ENCODE peak calls at places on chromosomes 7 and 10, in seven cellular contexts. V is HCT116; S is effector memory CD4-positive, alpha-beta T cell; Z is CD4-positive, alpha-beta memory T cell; F is lower lobe of right lung; D is mesendoderm; X is Panc1. C is an unnamed sample.

GRCh38 chr7:93566876-93567275 is 7.6 kb downstream of the CALCR start:
- DNase-seq in V (no peak), S (no peak), Z (no peak), F (no peak), D (no peak), X (no peak), C (no peak)

GRCh38 chr10:11170993-11171416 is 153.3 kb downstream of the CELF2 start:
- DNase-seq in V (no peak), S (no peak), Z (peak; percentile 66), F (no peak), D (no peak), X (no peak), C (no peak)

GRCh38 chr10:75662715-75663114 is 231.3 kb downstream of the LRMDA start:
- DNase-seq in V (no peak), S (no peak), Z (no peak), F (no peak), D (no peak), X (no peak), C (no peak)

GRCh38 chr10:119370972-119371703 is 163.8 kb downstream of the GRK5 start:
- DNase-seq in V (no peak), S (no peak), Z (no peak), F (no peak), D (no peak), X (no peak), C (no peak)

GRCh38 chr7:134856692-134857091 is 77.3 kb downstream of the CALD1 start:
- DNase-seq in V (no peak), S (no peak), Z (no peak), F (no peak), D (no peak), X (no peak), C (no peak)

GRCh38 chr7:105719395-105719794 is 138.1 kb upstream of the EFCAB10 start:
- DNase-seq in V (no peak), S (no peak), Z (no peak), F (no peak), D (peak; percentile 44), X (no peak), C (no peak)

GRCh38 chr10:1517684-1518083 is 219.6 kb downstream of the ADARB2 start:
- DNase-seq in V (no peak), S (no peak), Z (no peak), F (no peak), D (no peak), X (no peak), C (no peak)

GRCh38 chr7:2626498-2627117 is 5.2 kb upstream of the TTYH3 start:
- DNase-seq in V (no peak), S (no peak), Z (no peak), F (no peak), D (peak; percentile 38), X (no peak), C (no peak)

GRCh38 chr7:122487131-122487530 is 182.6 kb upstream of the FEZF1 start:
- DNase-seq in V (no peak), S (no peak), Z (no peak), F (no peak), D (no peak), X (no peak), C (no peak)

GRCh38 chr7:121298831-121299239 is 30.0 kb upstream of the WNT16 start:
- DNase-seq in V (peak; percentile 91), S (no peak), Z (no peak), F (no peak), D (no peak), X (no peak), C (no peak)

GRCh38 chr7:131057015-131057518 is 270.6 kb upstream of the MKLN1 start:
- DNase-seq in V (no peak), S (no peak), Z (peak; percentile 58), F (no peak), D (no peak), X (no peak), C (no peak)

GRCh38 chr10:521261-521660 is 168.2 kb downstream of the DIP2C start:
- DNase-seq in V (no peak), S (no peak), Z (no peak), F (no peak), D (no peak), X (no peak), C (no peak)

GRCh38 chr10:75165684-75166622 is 44.6 kb upstream of the VDAC2 start:
- DNase-seq in V (no peak), S (no peak), Z (no peak), F (no peak), D (no peak), X (no peak), C (no peak)

GRCh38 chr10:7792541-7792940 is 4.6 kb downstream of the ATP5F1C start:
- DNase-seq in V (no peak), S (no peak), Z (no peak), F (no peak), D (no peak), X (no peak), C (no peak)

GRCh38 chr10:11539191-11539868 is 72.1 kb downstream of the USP6NL start:
- DNase-seq in V (peak; percentile 46), S (no peak), Z (no peak), F (no peak), D (peak; percentile 23), X (peak; percentile 46), C (no peak)

GRCh38 chr10:117746541-117747195 is 204.1 kb downstream of the EMX2 start:
- DNase-seq in V (no peak), S (no peak), Z (no peak), F (no peak), D (no peak), X (no peak), C (no peak)

GRCh38 chr10:73076361-73077183 is 20.1 kb downstream of the P4HA1 start:
- DNase-seq in V (no peak), S (no peak), Z (no peak), F (no peak), D (no peak), X (no peak), C (no peak)

GRCh38 chr10:96275685-96276418 is 4.5 kb upstream of the BLNK start:
- DNase-seq in V (no peak), S (no peak), Z (no peak), F (peak; percentile 51), D (no peak), X (no peak), C (no peak)

GRCh38 chr10:44125879-44126675 is 258.8 kb downstream of the CXCL12 start:
- DNase-seq in V (no peak), S (no peak), Z (no peak), F (no peak), D (no peak), X (no peak), C (no peak)

GRCh38 chr10:111706331-111706730 is 477.2 kb downstream of the GPAM start:
- DNase-seq in V (no peak), S (no peak), Z (no peak), F (no peak), D (no peak), X (no peak), C (no peak)

GRCh38 chr10:43606323-43607198 is at the start of gene ZNF485:
- DNase-seq in V (peak; percentile 32), S (peak; percentile 12), Z (peak; percentile 61), F (peak; percentile 84), D (peak; percentile 82), X (no peak), C (peak; percentile 60)

GRCh38 chr7:91239171-91239604 is 25.0 kb upstream of the FZD1 start:
- DNase-seq in V (no peak), S (no peak), Z (no peak), F (no peak), D (no peak), X (no peak), C (no peak)
- H3K4me3 ChIP-seq in V (no peak overlapping the region), S (no peak overlapping the region), Z (no peak overlapping the region), F (no peak overlapping the region), D (no peak overlapping the region), X (no peak overlapping the region), C (no peak overlapping the region)

DNA sequence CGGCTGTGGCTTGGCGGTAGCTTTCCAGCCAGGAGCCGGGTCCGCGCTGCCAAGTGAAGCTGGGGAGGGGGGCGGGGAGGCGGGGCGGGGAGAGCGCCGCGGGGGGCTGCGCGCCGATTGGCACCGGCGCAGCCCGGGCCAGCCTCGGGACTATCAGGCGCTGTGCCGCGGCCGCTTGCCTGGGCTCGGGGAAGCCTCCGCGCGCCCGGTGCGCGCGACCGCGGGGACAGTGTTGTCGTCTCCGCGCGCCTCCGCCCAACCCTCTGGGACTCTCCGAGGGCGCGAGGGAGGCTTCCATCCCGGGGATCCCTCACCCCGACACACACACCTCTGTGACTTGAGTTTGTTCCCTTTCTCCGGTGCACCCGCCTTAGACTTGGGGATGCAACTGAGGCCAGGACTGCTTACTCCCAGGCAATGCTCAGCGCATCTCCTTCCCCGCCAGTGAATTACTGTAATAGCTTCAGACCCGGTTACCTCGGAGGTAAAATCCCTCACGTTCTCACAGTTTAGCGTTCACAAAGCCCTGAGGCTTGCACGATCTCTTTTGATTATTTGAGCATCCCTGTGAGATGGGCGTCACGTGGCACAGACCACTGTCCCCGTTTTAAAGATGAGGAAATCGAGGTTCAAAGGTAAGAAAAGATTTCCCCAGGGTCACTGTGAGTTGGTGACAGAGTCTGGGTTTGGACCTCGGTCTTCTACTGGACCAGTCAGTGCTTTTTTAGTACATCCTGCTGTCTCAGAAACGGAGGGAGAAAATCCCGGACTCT is at the start of gene NKX1-2:
- DNase-seq in V (peak; percentile 18), S (no peak), Z (no peak), F (no peak), D (peak; percentile 89), X (no peak), C (no peak)
- H3K27ac ChIP-seq in V (peak within 1 kb of the TSS; percentile 15), S (no peak within 1 kb of the TSS), Z (no peak within 1 kb of the TSS), F (no peak within 1 kb of the TSS), D (peak within 1 kb of the TSS; percentile 93), X (no peak within 1 kb of the TSS), C (no peak within 1 kb of the TSS)

GRCh38 chr10:92590623-92591549 is 2.0 kb upstream of the KIF11 start:
- DNase-seq in V (peak; percentile 75), S (no peak), Z (no peak), F (peak; percentile 57), D (peak; percentile 91), X (no peak), C (peak; percentile 10)
- H3K4me3 ChIP-seq in V (peak overlapping the region; percentile 84), S (peak overlapping the region; percentile 90), Z (peak overlapping the region; percentile 36), F (peak overlapping the region; percentile 71), D (no peak overlapping the region), X (peak overlapping the region; percentile 79), C (peak overlapping the region; percentile 83)

GRCh38 chr7:81140206-81140605 is 221.4 kb upstream of the SEMA3C start:
- DNase-seq in V (no peak), S (no peak), Z (no peak), F (no peak), D (no peak), X (no peak), C (no peak)
- H3K27ac ChIP-seq in V (no peak overlapping the region), S (no peak overlapping the region), Z (no peak overlapping the region), F (no peak overlapping the region), D (no peak overlapping the region), X (peak overlapping the region; percentile 34), C (no peak overlapping the region)

DNA sequence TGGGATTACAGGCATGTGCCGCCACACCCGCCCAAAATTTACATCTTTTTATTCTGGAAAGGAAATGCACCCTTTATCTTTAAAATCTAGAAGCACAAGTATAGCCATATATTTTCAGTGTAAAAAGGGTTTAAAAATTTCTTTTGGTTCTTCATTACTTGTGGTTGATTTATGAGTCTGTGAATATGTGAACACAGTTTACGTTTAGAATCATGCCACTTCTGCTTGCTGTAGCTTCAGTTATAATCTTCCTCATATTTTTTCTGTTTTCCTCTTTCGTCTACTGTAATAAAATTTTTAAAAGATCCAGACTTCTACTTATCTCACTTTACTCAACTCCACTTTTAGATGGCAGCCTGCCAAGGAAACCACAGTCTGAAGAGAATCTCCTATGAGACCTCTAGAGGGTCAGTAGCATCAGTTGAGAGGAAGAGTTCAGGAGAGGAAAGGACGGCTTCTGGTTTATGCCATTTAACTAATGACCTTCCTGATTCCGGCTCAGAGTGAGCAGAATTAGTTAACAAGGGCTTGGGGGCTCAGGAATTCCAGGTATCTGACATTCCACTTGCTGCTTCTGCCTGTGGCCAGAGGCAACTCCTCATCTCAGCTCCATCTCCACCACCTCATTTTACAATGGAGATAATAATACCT is 21.4 kb downstream of the CREB5 start:
- DNase-seq in V (no peak), S (no peak), Z (no peak), F (no peak), D (peak; percentile 95), X (no peak), C (no peak)
- H3K4me3 ChIP-seq in V (no peak overlapping the region), S (no peak overlapping the region), Z (no peak overlapping the region), F (no peak overlapping the region), D (no peak overlapping the region), X (no peak overlapping the region), C (no peak overlapping the region)